ENCODE peak calls at places on chromosomes 1 and 21, in six cellular contexts. Y is coronary artery, B is vagina, K is K562, W is AG10803, R is lung. D is an unnamed sample.

GRCh38 chr1:10781137-10781536 is 15.3 kb downstream of the CASZ1 start:
- DNase-seq in Y (no peak), B (no peak), K (no peak), W (no peak), R (no peak), D (no peak)

GRCh38 chr21:18041012-18041411 is 203.6 kb upstream of the CHODL start:
- DNase-seq in Y (no peak), B (no peak), K (no peak), W (no peak), R (no peak), D (peak)

GRCh38 chr1:234963180-234963903 is 165.3 kb downstream of the TOMM20 start:
- DNase-seq in Y (peak), B (peak), K (peak), W (peak), R (peak), D (no peak)

GRCh38 chr21:46077674-46078101 is 20.2 kb upstream of the COL6A2 start:
- DNase-seq in Y (peak), B (peak), K (no peak), W (no peak), R (peak), D (peak)

GRCh38 chr1:10852486-10852885 is 56.0 kb upstream of the CASZ1 start:
- DNase-seq in Y (no peak), B (no peak), K (no peak), W (no peak), R (no peak), D (no peak)

GRCh38 chr21:46202592-46203202 is 18.4 kb upstream of the SPATC1L start:
- DNase-seq in Y (no peak), B (no peak), K (no peak), W (no peak), R (no peak), D (no peak)

GRCh38 chr1:53949651-53950050 is 3.5 kb downstream of the LRRC42 start:
- DNase-seq in Y (no peak), B (no peak), K (no peak), W (no peak), R (no peak), D (no peak)

GRCh38 chr21:41798326-41798725 is 31.5 kb upstream of the RIPK4 start:
- DNase-seq in Y (no peak), B (no peak), K (no peak), W (no peak), R (no peak), D (no peak)

GRCh38 chr1:156540955-156541354 is 31.4 kb downstream of the IQGAP3 start:
- DNase-seq in Y (no peak), B (no peak), K (no peak), W (peak), R (no peak), D (no peak)

GRCh38 chr1:200442537-200443169 is 32.8 kb upstream of the ZNF281 start:
- DNase-seq in Y (no peak), B (no peak), K (no peak), W (no peak), R (no peak), D (no peak)

GRCh38 chr1:170510163-170510562 is 21.8 kb upstream of the GORAB start:
- DNase-seq in Y (no peak), B (no peak), K (no peak), W (no peak), R (no peak), D (no peak)

GRCh38 chr21:33121715-33122475 is 52.0 kb downstream of the OLIG1 start:
- DNase-seq in Y (no peak), B (no peak), K (peak), W (peak), R (no peak), D (peak)

GRCh38 chr1:109290998-109291397 is 8.1 kb upstream of the PSRC1 start:
- DNase-seq in Y (no peak), B (no peak), K (no peak), W (no peak), R (peak), D (no peak)

GRCh38 chr1:175191654-175192053 is 922 bp downstream of the KIAA0040 start:
- DNase-seq in Y (no peak), B (no peak), K (no peak), W (peak), R (no peak), D (no peak)

GRCh38 chr1:62301726-62302390 is 17.4 kb downstream of the KANK4 start:
- DNase-seq in Y (no peak), B (no peak), K (no peak), W (no peak), R (no peak), D (no peak)

GRCh38 chr1:1136547-1137230 is 20.8 kb upstream of the C1orf159 start:
- DNase-seq in Y (no peak), B (no peak), K (peak), W (no peak), R (no peak), D (no peak)

GRCh38 chr21:41751621-41752020 is 15.2 kb downstream of the RIPK4 start:
- DNase-seq in Y (no peak), B (no peak), K (no peak), W (no peak), R (peak), D (no peak)

GRCh38 chr1:33792651-33793050 is 71.2 kb upstream of the HMGB4 start:
- DNase-seq in Y (no peak), B (no peak), K (no peak), W (peak), R (no peak), D (no peak)

GRCh38 chr1:77961392-77961791 is 17.5 kb downstream of the FUBP1 start:
- DNase-seq in Y (no peak), B (no peak), K (no peak), W (no peak), R (no peak), D (no peak)

GRCh38 chr1:234781241-234782056 is 171.5 kb upstream of the IRF2BP2 start:
- DNase-seq in Y (peak), B (no peak), K (peak), W (no peak), R (no peak), D (peak)

GRCh38 chr1:232012773-232013386 is 386.3 kb downstream of the DISC1 start:
- DNase-seq in Y (no peak), B (no peak), K (no peak), W (peak), R (peak), D (no peak)

GRCh38 chr21:45551316-45551715 is 9.1 kb upstream of the SLC19A1 start:
- DNase-seq in Y (no peak), B (no peak), K (no peak), W (peak), R (no peak), D (no peak)

GRCh38 chr1:50603274-50604271 is 180.3 kb upstream of the DMRTA2 start:
- DNase-seq in Y (no peak), B (no peak), K (no peak), W (peak), R (no peak), D (no peak)

GRCh38 chr21:44957901-44958451 is 18.1 kb downstream of the SLX9 start:
- DNase-seq in Y (no peak), B (no peak), K (no peak), W (no peak), R (no peak), D (no peak)

GRCh38 chr21:44289381-44290010 is 3.8 kb downstream of the AIRE start:
- DNase-seq in Y (no peak), B (no peak), K (no peak), W (no peak), R (no peak), D (no peak)

GRCh38 chr1:245209658-245210415 is 55.1 kb downstream of the KIF26B start:
- DNase-seq in Y (no peak), B (no peak), K (no peak), W (no peak), R (no peak), D (no peak)

GRCh38 chr1:23664837-23665795 is 26.5 kb upstream of the RPL11 start:
- DNase-seq in Y (no peak), B (no peak), K (no peak), W (peak), R (no peak), D (peak)

GRCh38 chr1:243748706-243749283 is 101.2 kb downstream of the AKT3 start:
- DNase-seq in Y (no peak), B (no peak), K (peak), W (peak), R (no peak), D (peak)

GRCh38 chr1:79215311-79215710 is 208.8 kb upstream of the ADGRL4 start:
- DNase-seq in Y (no peak), B (no peak), K (no peak), W (no peak), R (no peak), D (no peak)

GRCh38 chr21:42475526-42476492 is 20.2 kb downstream of the RSPH1 start:
- DNase-seq in Y (peak), B (no peak), K (no peak), W (no peak), R (no peak), D (peak)

GRCh38 chr1:45666836-45667235 is 19.5 kb downstream of the GPBP1L1 start:
- DNase-seq in Y (no peak), B (no peak), K (no peak), W (no peak), R (no peak), D (no peak)

GRCh38 chr1:91693542-91693941 is 192.4 kb downstream of the TGFBR3 start:
- DNase-seq in Y (no peak), B (no peak), K (no peak), W (peak), R (no peak), D (no peak)

GRCh38 chr1:100710881-100711660 is 8.5 kb upstream of the VCAM1 start:
- DNase-seq in Y (no peak), B (no peak), K (no peak), W (peak), R (no peak), D (no peak)

GRCh38 chr1:30685796-30686165 is 37.6 kb downstream of the MATN1 start:
- DNase-seq in Y (no peak), B (no peak), K (no peak), W (no peak), R (no peak), D (no peak)

GRCh38 chr1:47624531-47624930 is 186.7 kb downstream of the FOXD2 start:
- DNase-seq in Y (peak), B (no peak), K (peak), W (no peak), R (peak), D (peak)

GRCh38 chr1:94316836-94317789 is 79.7 kb upstream of the ARHGAP29 start:
- DNase-seq in Y (no peak), B (no peak), K (no peak), W (no peak), R (no peak), D (no peak)

GRCh38 chr1:184362876-184363275 is 24.0 kb upstream of the C1orf21 start:
- DNase-seq in Y (no peak), B (no peak), K (no peak), W (peak), R (no peak), D (no peak)

GRCh38 chr1:145891587-145892485 is 6.2 kb upstream of the ANKRD35 start:
- DNase-seq in Y (peak), B (peak), K (peak), W (peak), R (peak), D (peak)
- H3K4me3 ChIP-seq in Y (peak), B (peak), K (peak), W (peak), R (no peak), D (peak)

DNA sequence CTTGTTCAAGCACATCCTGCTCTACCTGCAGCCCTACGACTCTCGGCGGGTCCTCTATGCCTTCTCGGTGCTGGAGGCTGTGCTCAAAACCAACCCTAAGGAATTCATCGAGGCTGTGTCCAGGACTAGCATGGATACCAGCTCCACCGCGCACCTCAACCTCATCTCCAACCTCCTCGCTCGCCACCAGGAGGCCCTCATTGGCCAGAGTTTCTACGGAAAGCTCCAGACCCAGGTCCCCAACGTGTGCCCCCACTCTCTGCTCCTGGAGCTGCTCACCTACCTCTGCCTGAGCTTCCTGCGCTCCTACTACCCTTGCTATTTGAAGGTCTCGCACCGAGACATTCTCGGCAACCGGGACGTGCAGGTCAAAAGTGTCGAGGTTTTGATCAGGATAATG is 74.3 kb upstream of the MORC3 start:
- DNase-seq in Y (no peak), B (no peak), K (no peak), W (no peak), R (no peak), D (no peak)
- TF ChIP-seq CTCF in Y (no peak), B (no peak), K (no peak), W (no peak), R (no peak), D (peak)

GRCh38 chr21:38506606-38507331 is 8.5 kb upstream of the ERG start:
- DNase-seq in Y (no peak), B (no peak), K (no peak), W (no peak), R (no peak), D (no peak)
- H3K4me3 ChIP-seq in Y (peak), B (no peak), K (no peak), W (no peak), R (no peak), D (no peak)

GRCh38 chr1:247431643-247432042 is 15.7 kb downstream of the NLRP3 start:
- DNase-seq in Y (peak), B (no peak), K (no peak), W (no peak), R (no peak), D (no peak)
- TF ChIP-seq CTCF in Y (no peak), B (no peak), K (peak), W (no peak), R (no peak), D (no peak)

DNA sequence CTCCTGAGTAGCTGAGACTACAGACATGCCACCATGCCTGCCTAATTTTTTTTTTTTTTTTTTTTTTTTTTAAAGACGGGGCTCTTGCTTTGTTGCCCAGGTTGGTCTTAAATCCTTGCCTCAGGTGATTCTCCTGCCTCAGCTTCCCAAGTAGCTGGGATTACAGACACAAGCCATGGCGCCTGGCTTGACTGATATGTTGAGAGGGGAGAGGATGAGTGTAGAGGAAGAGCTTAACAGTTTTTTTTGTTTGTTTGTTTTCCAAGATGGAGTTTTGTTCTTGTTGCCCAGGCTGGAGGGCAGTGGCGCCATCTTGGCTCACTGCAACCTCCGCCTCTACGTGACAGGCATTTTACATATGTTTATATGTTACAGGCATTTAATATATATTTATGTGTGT is 2.5 kb downstream of the SRP9 start:
- DNase-seq in Y (no peak), B (no peak), K (no peak), W (no peak), R (no peak), D (no peak)
- H3K4me3 ChIP-seq in Y (peak), B (no peak), K (no peak), W (no peak), R (no peak), D (no peak)

GRCh38 chr1:180178511-180179161 is 24.0 kb downstream of the QSOX1 start:
- DNase-seq in Y (no peak), B (no peak), K (peak), W (peak), R (peak), D (peak)

GRCh38 chr1:180177931-180178330 is 23.3 kb downstream of the QSOX1 start:
- DNase-seq in Y (no peak), B (no peak), K (no peak), W (no peak), R (no peak), D (no peak)

GRCh38 chr1:180176965-180177364 is 22.3 kb downstream of the QSOX1 start:
- DNase-seq in Y (no peak), B (no peak), K (no peak), W (no peak), R (no peak), D (no peak)

GRCh38 chr1:180181048-180181447 is 26.4 kb downstream of the QSOX1 start:
- DNase-seq in Y (no peak), B (no peak), K (peak), W (peak), R (no peak), D (peak)

DNA sequence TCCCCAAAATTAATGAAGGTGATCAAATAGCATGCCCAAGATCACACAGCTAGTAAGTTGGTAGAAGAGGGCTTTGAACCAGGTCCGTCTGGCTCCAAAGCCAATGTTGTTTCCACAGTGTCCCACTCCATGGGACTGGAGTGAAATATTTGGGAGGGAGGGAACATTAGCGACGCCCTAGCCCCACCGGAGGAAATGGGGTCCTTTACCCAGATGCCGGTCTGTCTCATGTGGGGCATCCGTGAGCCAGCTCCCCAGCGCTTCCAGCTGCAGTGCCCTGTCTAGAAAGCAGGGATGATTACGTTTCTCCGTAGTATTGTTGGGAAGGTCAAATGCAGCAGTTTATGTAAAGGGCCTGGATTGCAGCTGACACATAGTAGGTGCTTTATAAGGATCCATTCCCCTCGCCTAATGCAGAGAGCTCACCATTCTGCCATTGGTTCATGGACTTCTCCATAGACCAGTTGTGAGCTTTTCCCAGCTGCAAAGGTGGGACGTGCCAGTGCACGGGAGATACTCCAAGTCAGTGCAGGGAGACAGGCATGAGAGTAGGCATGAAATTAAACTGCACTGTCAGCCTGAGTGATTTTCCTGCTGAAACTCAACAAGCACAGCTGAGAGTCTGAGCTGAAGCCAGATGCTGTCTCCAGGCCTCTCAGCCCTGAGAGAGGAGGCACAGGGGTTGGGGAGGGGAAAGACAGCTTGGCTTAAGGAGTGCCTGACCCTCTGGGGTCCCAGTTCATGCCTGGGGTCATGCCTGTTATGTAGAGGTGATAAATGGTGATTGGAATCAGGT is 24.7 kb downstream of the QSOX1 start:
- DNase-seq in Y (no peak), B (no peak), K (no peak), W (no peak), R (no peak), D (no peak)
- TF ChIP-seq CTCF in Y (no peak), B (no peak), K (no peak), W (no peak), R (no peak), D (no peak)

D was measured in WERI-Rb-1.